ENCODE peak calls at places on chromosome 11, in six cellular contexts. M, T, U, S, L and E are unnamed samples.

GRCh38 chr11:118572914-118573550 is 823 bp downstream of the ARCN1 start:
- DNase-seq in M (peak), T (no peak), U (no peak), S (no peak), L (no peak), E (no peak)

GRCh38 chr11:73521621-73522020 is 76.3 kb downstream of the FAM168A start:
- DNase-seq in M (no peak), T (no peak), U (peak), S (no peak), L (no peak), E (no peak)

GRCh38 chr11:11657101-11657935 is 35.5 kb upstream of the GALNT18 start:
- DNase-seq in M (no peak), T (no peak), U (no peak), S (no peak), L (no peak), E (no peak)

GRCh38 chr11:77269484-77270123 is 31.9 kb downstream of the GDPD4 start:
- DNase-seq in M (no peak), T (no peak), U (no peak), S (no peak), L (no peak), E (no peak)

GRCh38 chr11:119309411-119309810 is 7.5 kb downstream of the MCAM start:
- DNase-seq in M (no peak), T (no peak), U (no peak), S (no peak), L (no peak), E (no peak)

GRCh38 chr11:9379046-9379445 is 5.4 kb upstream of the IPO7 start:
- DNase-seq in M (no peak), T (no peak), U (no peak), S (no peak), L (no peak), E (no peak)

GRCh38 chr11:92399702-92400101 is 175.1 kb downstream of the FAT3 start:
- DNase-seq in M (no peak), T (no peak), U (no peak), S (no peak), L (no peak), E (no peak)

GRCh38 chr11:14644396-14645246 is 1.0 kb downstream of the PDE3B start:
- DNase-seq in M (peak), T (no peak), U (no peak), S (peak), L (no peak), E (peak)

GRCh38 chr11:94586978-94587377 is 19.8 kb downstream of the PIWIL4 start:
- DNase-seq in M (no peak), T (no peak), U (no peak), S (no peak), L (no peak), E (no peak)

GRCh38 chr11:62508336-62509058 is 38.1 kb downstream of the AHNAK start:
- DNase-seq in M (peak), T (peak), U (peak), S (peak), L (peak), E (no peak)

GRCh38 chr11:64011371-64011770 is 24.4 kb upstream of the FLRT1 start:
- DNase-seq in M (no peak), T (no peak), U (no peak), S (no peak), L (no peak), E (no peak)

GRCh38 chr11:128860571-128861361 is 6.3 kb downstream of the KCNJ1 start:
- DNase-seq in M (peak), T (no peak), U (peak), S (no peak), L (no peak), E (no peak)

GRCh38 chr11:107840120-107840479 is 18.5 kb downstream of the SLC35F2 start:
- DNase-seq in M (no peak), T (no peak), U (peak), S (no peak), L (no peak), E (no peak)